ENCODE peak calls at places on chromosomes 12 and 14, in six cellular contexts. One of them, this sample, is unnamed.

GRCh38 chr12:119649202-119649808 is 18.6 kb upstream of the PRKAB1 start:
- DNase-seq in HepG2: no peak
- DNase-seq in A549: peak
- DNase-seq in K562: peak
- DNase-seq in HCT116: no peak
- DNase-seq in Panc1: no peak
- DNase-seq in this sample: no peak

GRCh38 chr12:41008472-41008871 is 179.6 kb upstream of the PDZRN4 start:
- DNase-seq in HepG2: no peak
- DNase-seq in A549: no peak
- DNase-seq in K562: no peak
- DNase-seq in HCT116: no peak
- DNase-seq in Panc1: no peak
- DNase-seq in this sample: no peak

GRCh38 chr12:68940731-68941130 is 7.8 kb upstream of the CPM start:
- DNase-seq in HepG2: no peak
- DNase-seq in A549: no peak
- DNase-seq in K562: no peak
- DNase-seq in HCT116: no peak
- DNase-seq in Panc1: no peak
- DNase-seq in this sample: no peak

GRCh38 chr12:42135264-42135814 is 9.3 kb downstream of the GXYLT1 start:
- DNase-seq in HepG2: no peak
- DNase-seq in A549: no peak
- DNase-seq in K562: no peak
- DNase-seq in HCT116: no peak
- DNase-seq in Panc1: no peak
- DNase-seq in this sample: no peak

GRCh38 chr12:109284392-109284791 is 24.7 kb downstream of the FOXN4 start:
- DNase-seq in HepG2: no peak
- DNase-seq in A549: no peak
- DNase-seq in K562: no peak
- DNase-seq in HCT116: no peak
- DNase-seq in Panc1: no peak
- DNase-seq in this sample: no peak

GRCh38 chr14:103169954-103170353 is 46.7 kb downstream of the TNFAIP2 start:
- DNase-seq in HepG2: no peak
- DNase-seq in A549: no peak
- DNase-seq in K562: no peak
- DNase-seq in HCT116: no peak
- DNase-seq in Panc1: no peak
- DNase-seq in this sample: no peak

GRCh38 chr12:105289114-105289904 is 41.2 kb upstream of the C12orf75 start:
- DNase-seq in HepG2: peak
- DNase-seq in A549: no peak
- DNase-seq in K562: no peak
- DNase-seq in HCT116: no peak
- DNase-seq in Panc1: no peak
- DNase-seq in this sample: no peak

GRCh38 chr12:75944097-75944904 is 87.3 kb downstream of the PHLDA1 start:
- DNase-seq in HepG2: peak
- DNase-seq in A549: peak
- DNase-seq in K562: peak
- DNase-seq in HCT116: peak
- DNase-seq in Panc1: peak
- DNase-seq in this sample: peak

GRCh38 chr12:4416276-4416675 is 29.3 kb downstream of the FGF6 start:
- DNase-seq in HepG2: no peak
- DNase-seq in A549: no peak
- DNase-seq in K562: no peak
- DNase-seq in HCT116: no peak
- DNase-seq in Panc1: no peak
- DNase-seq in this sample: no peak

GRCh38 chr14:68312884-68313725 is 479.8 kb downstream of the ZFP36L1 start:
- DNase-seq in HepG2: no peak
- DNase-seq in A549: no peak
- DNase-seq in K562: no peak
- DNase-seq in HCT116: no peak
- DNase-seq in Panc1: no peak
- DNase-seq in this sample: no peak

GRCh38 chr12:19529933-19530630 is 90.8 kb downstream of the AEBP2 start:
- DNase-seq in HepG2: no peak
- DNase-seq in A549: no peak
- DNase-seq in K562: no peak
- DNase-seq in HCT116: no peak
- DNase-seq in Panc1: no peak
- DNase-seq in this sample: no peak

GRCh38 chr14:30706704-30707103 is 84.6 kb downstream of the SCFD1 start:
- DNase-seq in HepG2: no peak
- DNase-seq in A549: no peak
- DNase-seq in K562: no peak
- DNase-seq in HCT116: no peak
- DNase-seq in Panc1: no peak
- DNase-seq in this sample: no peak

GRCh38 chr12:107610030-107610859 is 75.4 kb upstream of the PWP1 start:
- DNase-seq in HepG2: peak
- DNase-seq in A549: peak
- DNase-seq in K562: peak
- DNase-seq in HCT116: no peak
- DNase-seq in Panc1: no peak
- DNase-seq in this sample: peak

GRCh38 chr12:113302925-113303640 is 31.8 kb downstream of the SLC8B1 start:
- DNase-seq in HepG2: no peak
- DNase-seq in A549: no peak
- DNase-seq in K562: no peak
- DNase-seq in HCT116: no peak
- DNase-seq in Panc1: no peak
- DNase-seq in this sample: peak

GRCh38 chr12:67926063-67926462 is 63.2 kb upstream of the IFNG-AS1 start:
- DNase-seq in HepG2: no peak
- DNase-seq in A549: no peak
- DNase-seq in K562: no peak
- DNase-seq in HCT116: no peak
- DNase-seq in Panc1: no peak
- DNase-seq in this sample: no peak

GRCh38 chr12:107567871-107568619 is 117.6 kb upstream of the PWP1 start:
- DNase-seq in HepG2: no peak
- DNase-seq in A549: no peak
- DNase-seq in K562: no peak
- DNase-seq in HCT116: no peak
- DNase-seq in Panc1: no peak
- DNase-seq in this sample: no peak

GRCh38 chr12:7374423-7375144 is 69.4 kb downstream of the CD163L1 start:
- DNase-seq in HepG2: peak
- DNase-seq in A549: peak
- DNase-seq in K562: peak
- DNase-seq in HCT116: peak
- DNase-seq in Panc1: peak
- DNase-seq in this sample: no peak

GRCh38 chr14:100278702-100279101 is 27.5 kb downstream of the SLC25A29 start:
- DNase-seq in HepG2: peak
- DNase-seq in A549: no peak
- DNase-seq in K562: no peak
- DNase-seq in HCT116: no peak
- DNase-seq in Panc1: no peak
- DNase-seq in this sample: peak

GRCh38 chr14:79136437-79137430 is 966.6 kb downstream of the NRXN3 start:
- DNase-seq in HepG2: no peak
- DNase-seq in A549: no peak
- DNase-seq in K562: no peak
- DNase-seq in HCT116: no peak
- DNase-seq in Panc1: no peak
- DNase-seq in this sample: no peak
- H3K4me3 ChIP-seq in HepG2: no peak
- H3K4me3 ChIP-seq in A549: no peak
- H3K4me3 ChIP-seq in K562: no peak
- H3K4me3 ChIP-seq in HCT116: no peak
- H3K4me3 ChIP-seq in Panc1: no peak
- H3K4me3 ChIP-seq in this sample: no peak

DNA sequence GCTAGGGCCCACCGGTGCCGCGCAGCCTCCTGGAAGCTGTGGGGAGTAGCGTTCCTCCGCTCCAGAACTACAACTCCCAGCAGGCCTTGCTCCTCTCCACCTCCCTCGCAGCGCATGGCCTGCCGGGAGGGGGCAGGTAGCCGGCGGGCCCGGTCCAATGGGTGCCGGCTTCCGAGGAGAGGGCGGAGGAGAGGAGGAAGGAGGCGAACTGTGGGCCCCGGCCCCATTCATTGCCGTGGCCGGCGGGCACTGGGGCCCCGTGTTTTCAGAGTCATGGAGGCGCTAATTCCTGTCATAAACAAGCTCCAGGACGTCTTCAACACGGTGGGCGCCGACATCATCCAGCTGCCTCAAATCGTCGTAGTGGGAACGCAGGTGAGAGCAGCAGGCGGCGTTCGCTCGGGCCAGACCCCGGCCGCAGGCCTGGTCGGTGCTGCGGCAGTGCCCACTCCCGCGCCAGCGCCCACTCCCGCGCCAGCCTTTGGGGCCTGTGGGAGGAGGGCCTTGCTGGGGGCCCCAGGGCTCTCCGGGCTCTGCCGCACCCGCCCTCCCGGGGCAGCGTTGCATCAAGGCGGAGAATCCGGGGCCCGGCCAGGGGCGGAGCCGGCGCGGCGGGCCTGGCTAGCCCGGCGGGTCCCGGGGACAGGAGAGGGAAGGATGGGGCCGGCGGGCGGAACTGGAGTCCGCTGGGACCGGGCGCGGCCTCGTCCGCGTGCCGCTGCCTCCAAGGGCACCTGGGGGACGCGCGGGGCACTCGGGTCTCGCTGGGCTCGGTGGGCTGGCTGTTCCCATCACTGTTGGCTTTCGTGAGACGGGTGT is at the start of gene DNM1L:
- DNase-seq in HepG2: peak
- DNase-seq in A549: peak
- DNase-seq in K562: peak
- DNase-seq in HCT116: peak
- DNase-seq in Panc1: peak
- DNase-seq in this sample: peak
- TF ChIP-seq CTCF in HepG2: peak
- TF ChIP-seq CTCF in A549: no peak
- TF ChIP-seq CTCF in K562: no peak
- TF ChIP-seq CTCF in HCT116: no peak
- TF ChIP-seq CTCF in Panc1: no peak
- TF ChIP-seq CTCF in this sample: no peak

DNA sequence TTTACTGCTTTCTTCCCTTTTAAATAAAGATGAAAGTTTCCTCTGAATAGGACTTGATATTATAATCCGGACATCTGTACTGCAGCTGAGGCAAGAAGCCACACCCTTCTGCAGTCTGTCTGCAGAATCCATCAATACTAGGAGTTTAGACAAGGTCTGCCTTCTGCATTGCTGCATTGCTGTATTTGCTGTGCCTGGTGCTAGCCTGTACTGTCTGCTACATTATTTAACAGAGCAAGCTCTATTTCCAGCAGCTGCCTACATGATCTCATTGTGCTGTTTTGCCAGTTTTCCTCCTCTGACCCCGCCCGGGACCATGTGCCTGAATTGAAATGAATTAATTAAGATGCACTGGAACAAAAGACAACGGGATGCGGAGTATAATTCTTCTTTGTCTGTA is 1.7 kb downstream of the TUBA1A start:
- DNase-seq in HepG2: no peak
- DNase-seq in A549: no peak
- DNase-seq in K562: no peak
- DNase-seq in HCT116: no peak
- DNase-seq in Panc1: no peak
- DNase-seq in this sample: no peak
- TF ChIP-seq REST in HepG2: no peak
- TF ChIP-seq REST in A549: no peak
- TF ChIP-seq REST in K562: no peak
- TF ChIP-seq REST in HCT116: no peak
- TF ChIP-seq REST in Panc1: no peak
- TF ChIP-seq REST in this sample: no peak

DNA sequence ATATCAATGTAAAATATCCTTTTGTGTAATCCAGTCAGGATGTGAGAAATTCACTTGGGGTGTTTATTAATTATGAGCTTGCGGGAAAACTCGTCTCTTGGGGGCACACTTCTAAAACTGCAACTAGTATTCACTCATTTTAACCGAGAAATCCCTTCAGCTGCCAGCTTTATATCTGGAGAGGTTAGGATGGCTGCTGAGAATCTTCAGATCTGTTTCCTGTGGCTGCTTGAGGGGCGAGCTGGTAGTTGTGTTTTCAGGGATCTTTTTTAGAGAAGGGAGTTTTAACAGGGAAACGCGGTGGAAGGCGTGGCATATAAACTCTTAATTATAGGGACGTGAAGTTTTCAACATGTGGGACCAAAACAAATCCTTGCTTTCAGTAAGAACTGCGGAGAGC is 833 bp downstream of the PPFIBP1 start:
- DNase-seq in HepG2: no peak
- DNase-seq in A549: peak
- DNase-seq in K562: no peak
- DNase-seq in HCT116: no peak
- DNase-seq in Panc1: no peak
- DNase-seq in this sample: no peak
- H3K4me3 ChIP-seq in HepG2: peak
- H3K4me3 ChIP-seq in A549: peak
- H3K4me3 ChIP-seq in K562: no peak
- H3K4me3 ChIP-seq in HCT116: peak
- H3K4me3 ChIP-seq in Panc1: peak
- H3K4me3 ChIP-seq in this sample: peak

DNA sequence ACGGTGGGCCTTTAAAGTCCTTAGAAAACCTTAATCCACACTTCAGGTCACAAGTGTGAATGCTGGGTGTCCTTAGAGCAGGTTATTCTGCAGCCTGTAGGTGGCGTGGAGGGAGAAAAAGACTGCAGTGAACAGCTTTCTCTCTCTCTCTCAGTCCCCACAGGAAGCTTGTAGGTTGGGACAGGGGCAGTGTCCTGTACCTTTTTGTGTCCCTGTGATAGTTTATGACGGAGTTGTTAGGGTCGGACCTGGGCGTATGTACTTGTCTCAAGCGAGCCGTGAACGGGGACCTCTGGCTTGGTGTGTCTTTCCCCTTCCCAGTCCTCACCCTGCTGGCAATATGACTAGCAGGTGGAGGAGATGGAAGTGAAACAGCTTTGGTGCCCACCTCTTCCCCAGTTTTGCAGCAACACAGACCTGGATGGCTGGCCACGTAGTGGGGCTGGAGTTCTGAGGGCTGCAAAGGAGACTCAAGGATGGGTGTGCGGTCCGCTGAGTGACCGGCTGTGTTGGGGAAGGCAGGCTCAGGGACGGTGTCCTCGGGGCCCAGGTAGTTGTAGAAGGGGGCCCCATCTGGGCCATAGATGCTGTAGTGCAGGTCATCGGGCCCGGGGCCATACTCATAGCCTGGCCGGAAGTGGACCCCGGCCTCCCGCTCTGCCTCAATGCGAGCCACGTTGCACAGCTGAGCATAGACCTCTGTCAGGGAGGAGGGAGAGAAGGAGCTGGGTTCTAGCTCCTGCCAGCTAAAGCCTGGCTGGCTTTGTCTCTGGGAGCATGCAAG is 8.9 kb downstream of the ISCA2 start:
- DNase-seq in HepG2: peak
- DNase-seq in A549: peak
- DNase-seq in K562: peak
- DNase-seq in HCT116: no peak
- DNase-seq in Panc1: peak
- DNase-seq in this sample: peak
- TF ChIP-seq CTCF in HepG2: peak
- TF ChIP-seq CTCF in A549: peak
- TF ChIP-seq CTCF in K562: peak
- TF ChIP-seq CTCF in HCT116: peak
- TF ChIP-seq CTCF in Panc1: peak
- TF ChIP-seq CTCF in this sample: peak